ENCODE peak calls at places on chromosomes 3 and 15, in four cellular contexts. U is HepG2, V is H1, O is GM12878. P is an unnamed sample.

GRCh38 chr3:25142609-25143355 is 285.3 kb upstream of the RARB start:
- DNase-seq in U (no peak), V (no peak), O (no peak), P (no peak)

GRCh38 chr3:188431553-188431952 is 277.6 kb downstream of the LPP start:
- DNase-seq in U (no peak), V (no peak), O (no peak), P (no peak)

GRCh38 chr15:70185251-70185711 is 87.6 kb upstream of the TLE3 start:
- DNase-seq in U (no peak), V (no peak), O (no peak), P (no peak)

GRCh38 chr3:43790476-43790875 is 99.7 kb downstream of the ABHD5 start:
- DNase-seq in U (no peak), V (no peak), O (no peak), P (no peak)

GRCh38 chr3:100042144-100042543 is 72.2 kb downstream of the FILIP1L start:
- DNase-seq in U (no peak), V (no peak), O (no peak), P (no peak)

GRCh38 chr3:119146578-119147375 is 812 bp downstream of the TEX55 start:
- DNase-seq in U (no peak), V (no peak), O (no peak), P (no peak)

GRCh38 chr15:28890711-28891495 is 5.1 kb downstream of the APBA2 start:
- DNase-seq in U (no peak), V (no peak), O (no peak), P (no peak)

GRCh38 chr15:60745469-60745971 is 266.6 kb upstream of the ICE2 start:
- DNase-seq in U (no peak), V (no peak), O (no peak), P (no peak)

GRCh38 chr3:107753988-107754387 is 231.2 kb downstream of the BBX start:
- DNase-seq in U (no peak), V (no peak), O (no peak), P (no peak)

GRCh38 chr15:37055481-37055880 is 44.9 kb downstream of the MEIS2 start:
- DNase-seq in U (no peak), V (no peak), O (no peak), P (no peak)

GRCh38 chr3:73431136-73431933 is 193.4 kb downstream of the PDZRN3 start:
- DNase-seq in U (no peak), V (no peak), O (no peak), P (no peak)

GRCh38 chr3:14338898-14339458 is 63.4 kb upstream of the SLC6A6 start:
- DNase-seq in U (no peak), V (no peak), O (no peak), P (no peak)

GRCh38 chr3:7640787-7641186 is 779.9 kb downstream of the GRM7 start:
- DNase-seq in U (no peak), V (no peak), O (no peak), P (no peak)

GRCh38 chr3:193621127-193621526 is 28.1 kb downstream of the OPA1 start:
- DNase-seq in U (no peak), V (no peak), O (no peak), P (no peak)

GRCh38 chr15:98547741-98548166 is 100.6 kb upstream of the IGF1R start:
- DNase-seq in U (no peak), V (no peak), O (no peak), P (no peak)

GRCh38 chr15:85974742-85975141 is 104.9 kb upstream of the AGBL1 start:
- DNase-seq in U (no peak), V (no peak), O (no peak), P (no peak)

GRCh38 chr15:78873796-78874761 is 1.4 kb downstream of the MORF4L1 start:
- DNase-seq in U (no peak), V (no peak), O (no peak), P (no peak)

GRCh38 chr3:128435561-128435960 is 31.1 kb downstream of the DNAJB8 start:
- DNase-seq in U (no peak), V (no peak), O (no peak), P (no peak)

GRCh38 chr3:30042274-30042859 is 564.0 kb upstream of the TGFBR2 start:
- DNase-seq in U (peak), V (no peak), O (peak), P (peak)

GRCh38 chr3:196142674-196142988 is 60.7 kb upstream of the TFRC start:
- DNase-seq in U (no peak), V (no peak), O (no peak), P (no peak)

GRCh38 chr3:67109651-67110204 is 111.6 kb downstream of the KBTBD8 start:
- DNase-seq in U (peak), V (no peak), O (no peak), P (peak)

GRCh38 chr3:141482250-141482937 is 4.4 kb upstream of the RASA2 start:
- DNase-seq in U (peak), V (no peak), O (no peak), P (no peak)

GRCh38 chr3:69282191-69282590 is 103.7 kb downstream of the FRMD4B start:
- DNase-seq in U (no peak), V (no peak), O (no peak), P (no peak)

GRCh38 chr15:66145242-66146182 is 108.0 kb downstream of the MEGF11 start:
- DNase-seq in U (no peak), V (no peak), O (no peak), P (no peak)

GRCh38 chr3:35393916-35394315 is 245.4 kb upstream of the ARPP21 start:
- DNase-seq in U (no peak), V (peak), O (no peak), P (peak)

GRCh38 chr3:13706451-13706850 is 157.5 kb downstream of the FBLN2 start:
- DNase-seq in U (no peak), V (no peak), O (no peak), P (no peak)

GRCh38 chr3:14536055-14536815 is 3.9 kb downstream of the GRIP2 start:
- DNase-seq in U (no peak), V (no peak), O (no peak), P (no peak)

GRCh38 chr3:164465172-164465571 is 613.1 kb downstream of the SI start:
- DNase-seq in U (no peak), V (no peak), O (no peak), P (no peak)

GRCh38 chr3:141353652-141354495 is 14.4 kb upstream of the ZBTB38 start:
- DNase-seq in U (no peak), V (no peak), O (no peak), P (no peak)

GRCh38 chr15:88454231-88454630 is 13.0 kb downstream of the MRPL46 start:
- DNase-seq in U (no peak), V (no peak), O (no peak), P (no peak)

GRCh38 chr3:135148431-135148830 is 353.4 kb downstream of the EPHB1 start:
- DNase-seq in U (no peak), V (no peak), O (no peak), P (no peak)
- TF ChIP-seq SUZ12 in U (no peak), V (no peak), O (no peak), P (no peak)

GRCh38 chr3:134364936-134365765 is 9.1 kb downstream of the AMOTL2 start:
- DNase-seq in U (no peak), V (no peak), O (no peak), P (no peak)
- H3K9ac ChIP-seq in U (no peak), V (no peak), O (no peak), P (peak)

GRCh38 chr3:85572978-85573377 is 614.2 kb downstream of the CADM2 start:
- DNase-seq in U (no peak), V (no peak), O (no peak), P (no peak)

GRCh38 chr3:85574306-85574705 is 615.5 kb downstream of the CADM2 start:
- DNase-seq in U (no peak), V (no peak), O (no peak), P (no peak)

GRCh38 chr3:85570819-85571218 is 612.0 kb downstream of the CADM2 start:
- DNase-seq in U (no peak), V (no peak), O (no peak), P (no peak)

GRCh38 chr3:85572426-85572825 is 613.6 kb downstream of the CADM2 start:
- DNase-seq in U (no peak), V (no peak), O (no peak), P (no peak)

GRCh38 chr3:85571835-85572234 is 613.0 kb downstream of the CADM2 start:
- DNase-seq in U (peak), V (no peak), O (no peak), P (no peak)
- TF ChIP-seq ZNF274 in U (no peak), V (no peak), O (no peak), P (no peak)

GRCh38 chr3:138079901-138080300 is 35.5 kb downstream of the DZIP1L start:
- DNase-seq in U (no peak), V (no peak), O (no peak), P (no peak)

GRCh38 chr3:138081371-138082084 is 33.9 kb downstream of the DZIP1L start:
- DNase-seq in U (no peak), V (no peak), O (no peak), P (no peak)

GRCh38 chr3:138082085-138082991 is 33.1 kb downstream of the DZIP1L start:
- DNase-seq in U (peak), V (no peak), O (peak), P (no peak)

GRCh38 chr3:138078096-138078495 is 37.3 kb downstream of the DZIP1L start:
- DNase-seq in U (no peak), V (no peak), O (no peak), P (no peak)

GRCh38 chr3:138078901-138079344 is 36.5 kb downstream of the DZIP1L start:
- DNase-seq in U (peak), V (no peak), O (no peak), P (no peak)
- TF ChIP-seq SUZ12 in U (no peak), V (no peak), O (no peak), P (no peak)

GRCh38 chr3:16820485-16820884 is 64.3 kb upstream of the PLCL2 start:
- DNase-seq in U (no peak), V (no peak), O (no peak), P (no peak)

GRCh38 chr3:16818945-16819344 is 65.8 kb upstream of the PLCL2 start:
- DNase-seq in U (no peak), V (no peak), O (no peak), P (no peak)

GRCh38 chr3:16816048-16816780 is 68.5 kb upstream of the PLCL2 start:
- DNase-seq in U (no peak), V (no peak), O (peak), P (no peak)

GRCh38 chr3:16818194-16818593 is 66.6 kb upstream of the PLCL2 start:
- DNase-seq in U (no peak), V (no peak), O (no peak), P (no peak)

GRCh38 chr3:16817201-16817600 is 67.6 kb upstream of the PLCL2 start:
- DNase-seq in U (no peak), V (no peak), O (no peak), P (no peak)
- H3K9ac ChIP-seq in U (no peak), V (no peak), O (no peak), P (no peak)

DNA sequence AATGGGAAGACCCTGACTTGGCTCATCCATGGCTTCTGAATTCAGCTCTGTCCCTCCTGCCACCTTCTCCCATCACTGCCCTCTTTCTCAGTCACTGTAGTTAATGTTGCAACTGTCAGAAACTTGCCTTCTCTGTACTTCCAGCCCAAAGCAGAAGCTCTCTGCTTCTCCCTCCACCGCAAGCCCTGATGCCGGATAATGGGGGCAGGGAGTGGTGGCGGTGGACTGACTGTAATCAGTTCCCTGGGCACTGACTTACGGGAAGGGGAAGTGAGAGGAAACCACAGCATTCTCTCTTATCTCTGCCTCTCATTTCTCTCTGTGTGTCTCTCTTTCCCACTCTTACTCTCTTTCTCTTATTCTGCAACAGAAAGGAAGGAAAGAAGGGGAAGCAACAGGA is 10.9 kb downstream of the TNFSF10 start:
- DNase-seq in U (no peak), V (no peak), O (peak), P (no peak)
- TF ChIP-seq ZNF274 in U (no peak), V (no peak), O (no peak), P (no peak)

DNA sequence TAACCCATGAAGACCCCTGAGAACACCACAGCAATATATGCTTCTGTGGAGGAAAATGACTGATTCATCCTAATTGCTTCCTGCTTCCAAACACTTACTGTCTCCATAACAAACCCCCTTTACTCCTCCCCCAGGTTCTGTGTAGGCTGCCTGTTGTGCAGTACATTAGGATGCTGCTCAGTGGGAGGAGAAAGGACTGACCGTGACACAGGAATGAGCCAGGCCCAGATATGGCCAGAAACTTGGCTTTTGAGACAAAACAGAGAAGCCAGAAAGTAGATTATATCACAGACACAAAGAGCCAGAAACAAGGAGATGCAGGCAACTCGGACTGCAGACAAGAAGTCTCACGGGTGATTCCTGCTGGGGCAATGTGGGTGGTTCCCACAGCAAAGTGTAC is 68.1 kb upstream of the HEG1 start:
- DNase-seq in U (no peak), V (no peak), O (no peak), P (no peak)
- TF ChIP-seq SUZ12 in U (no peak), V (no peak), O (no peak), P (no peak)

GRCh38 chr3:48130321-48130881 is 57.8 kb downstream of the CDC25A start:
- DNase-seq in U (no peak), V (no peak), O (no peak), P (no peak)
- H3K9ac ChIP-seq in U (peak), V (no peak), O (no peak), P (no peak)

DNA sequence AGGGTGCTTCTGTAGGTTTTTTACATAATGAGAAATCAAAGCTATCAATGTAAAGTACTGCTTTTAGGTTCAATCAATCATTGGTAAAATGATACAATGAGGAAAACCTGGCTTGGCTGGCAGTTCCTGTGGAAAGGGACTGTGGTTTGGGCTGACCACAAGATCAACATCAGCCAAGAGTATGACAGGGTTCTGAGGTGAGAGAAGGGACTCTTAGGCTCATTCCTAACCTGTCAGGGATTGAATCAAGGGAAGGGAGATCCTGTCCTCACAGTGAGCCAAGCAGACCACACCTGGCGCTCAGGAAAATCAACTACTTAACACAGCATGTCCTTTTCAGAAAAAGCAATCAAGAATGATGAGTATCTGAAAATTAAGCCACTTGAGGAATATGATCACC is 111.1 kb downstream of the MAGI1 start:
- DNase-seq in U (peak), V (no peak), O (no peak), P (no peak)
- TF ChIP-seq ZNF274 in U (no peak), V (no peak), O (no peak), P (no peak)

P was measured in NT2/D1.